ENCODE peak calls at places on chromosome X, in nine cellular contexts. J is fibroblast of lung; O is suprapubic skin; Q is AG04450; S is uterus; I is CD8-positive, alpha-beta T cell; R is A673; E is DND-41; D is neural progenitor cell. K is an unnamed sample.

GRCh38 chrX:445727-446126 is 59.0 kb upstream of the PPP2R3B start:
- DNase-seq in J (no peak), D (no peak), R (no peak), I (no peak), E (no peak), S (no peak), Q (no peak), O (no peak), K (no peak)

GRCh38 chrX:19739683-19740082 is 147.7 kb downstream of the SH3KBP1 start:
- DNase-seq in S (peak), D (peak), Q (peak), J (peak), E (peak), R (peak), O (no peak), I (peak), K (peak)

GRCh38 chrX:115491766-115492165 is 69.2 kb upstream of the PLS3 start:
- DNase-seq in D (no peak), O (no peak), I (no peak), S (no peak), R (no peak), E (no peak), Q (no peak), J (no peak), K (no peak)

GRCh38 chrX:110142096-110142495 is 139.2 kb downstream of the TMEM164 start:
- DNase-seq in J (no peak), O (no peak), R (no peak), Q (no peak), E (no peak), I (no peak), D (no peak), S (no peak), K (no peak)

GRCh38 chrX:72306851-72307645 is 1.3 kb upstream of the CITED1 start:
- DNase-seq in D (peak), R (peak), E (no peak), O (peak), J (peak), Q (peak), I (no peak), S (peak), K (no peak)

GRCh38 chrX:40780123-40780522 is 44.8 kb upstream of the MED14 start:
- DNase-seq in O (no peak), E (no peak), S (no peak), I (no peak), D (no peak), R (no peak), J (no peak), Q (no peak), K (no peak)

GRCh38 chrX:1537031-1537715 is at the start of gene P2RY8:
- DNase-seq in D (no peak), J (no peak), I (peak), Q (no peak), E (peak), O (peak), R (peak), S (peak), K (peak)

GRCh38 chrX:106356580-106356979 is 188.5 kb downstream of the PWWP3B start:
- DNase-seq in R (no peak), I (no peak), S (no peak), E (no peak), J (no peak), D (no peak), Q (no peak), O (no peak), K (no peak)

GRCh38 chrX:153723351-153724251 is 586 bp downstream of the BCAP31 start:
- DNase-seq in S (peak), R (peak), I (peak), J (peak), O (no peak), D (peak), E (peak), Q (no peak), K (no peak)

GRCh38 chrX:11464836-11465458 is 171.7 kb downstream of the AMELX start:
- DNase-seq in Q (no peak), E (no peak), J (no peak), R (no peak), S (no peak), O (no peak), D (no peak), I (no peak), K (no peak)

GRCh38 chrX:14528629-14529287 is 578 bp upstream of the GLRA2 start:
- DNase-seq in D (peak), I (peak), Q (no peak), R (peak), E (peak), S (peak), O (peak), J (no peak), K (peak)

GRCh38 chrX:20452487-20452886 is 185.8 kb upstream of the RPS6KA3 start:
- DNase-seq in J (no peak), E (no peak), O (no peak), D (no peak), I (no peak), R (no peak), Q (no peak), S (no peak), K (no peak)

GRCh38 chrX:10620121-10620699 is at the start of gene MID1:
- DNase-seq in O (peak), J (peak), I (no peak), Q (no peak), E (no peak), D (peak), R (peak), S (peak), K (no peak)

GRCh38 chrX:115264009-115264408 is 25.5 kb upstream of the LUZP4 start:
- DNase-seq in S (no peak), I (no peak), O (no peak), E (no peak), D (no peak), Q (no peak), J (no peak), R (no peak), K (no peak)

GRCh38 chrX:106415276-106415895 is 196.4 kb upstream of the RADX start:
- DNase-seq in J (peak), Q (no peak), S (no peak), E (no peak), I (no peak), O (no peak), D (peak), R (peak), K (no peak)

GRCh38 chrX:40005290-40006011 is 92.3 kb downstream of the BCOR start:
- DNase-seq in E (no peak), J (no peak), O (no peak), S (peak), D (peak), I (no peak), R (no peak), Q (no peak), K (no peak)

GRCh38 chrX:12999422-12999821 is 24.5 kb downstream of the TMSB4X start:
- DNase-seq in O (no peak), S (no peak), R (peak), Q (no peak), J (peak), D (no peak), I (no peak), E (peak), K (no peak)

GRCh38 chrX:21655901-21656586 is 2.1 kb downstream of the KLHL34 start:
- DNase-seq in R (no peak), J (no peak), D (no peak), E (no peak), I (no peak), O (no peak), S (no peak), Q (no peak), K (no peak)

GRCh38 chrX:150766351-150767044 is 73.3 kb downstream of the MTMR1 start:
- DNase-seq in S (no peak), O (no peak), J (no peak), D (no peak), I (no peak), R (no peak), E (no peak), Q (no peak), K (no peak)
- TF ChIP-seq CTCF in S (no peak), O (no peak), J (no peak), D (peak), I (no peak), R (peak), E (peak), Q (no peak), K (peak)

GRCh38 chrX:47177079-47177478 is 16.6 kb upstream of the UBA1 start:
- DNase-seq in Q (no peak), O (peak), R (no peak), J (no peak), E (no peak), S (no peak), D (no peak), I (no peak), K (no peak)
- H3K4me3 ChIP-seq in Q (no peak), O (no peak), R (no peak), J (no peak), E (no peak), S (no peak), D (no peak), I (no peak), K (no peak)

GRCh38 chrX:43333543-43333942 is 322.6 kb upstream of the MAOA start:
- DNase-seq in S (no peak), R (peak), Q (no peak), I (no peak), D (no peak), O (no peak), J (no peak), E (no peak), K (no peak)
- TF ChIP-seq CTCF in S (no peak), R (peak), Q (no peak), I (no peak), D (peak), O (no peak), J (no peak), E (peak), K (no peak)

DNA sequence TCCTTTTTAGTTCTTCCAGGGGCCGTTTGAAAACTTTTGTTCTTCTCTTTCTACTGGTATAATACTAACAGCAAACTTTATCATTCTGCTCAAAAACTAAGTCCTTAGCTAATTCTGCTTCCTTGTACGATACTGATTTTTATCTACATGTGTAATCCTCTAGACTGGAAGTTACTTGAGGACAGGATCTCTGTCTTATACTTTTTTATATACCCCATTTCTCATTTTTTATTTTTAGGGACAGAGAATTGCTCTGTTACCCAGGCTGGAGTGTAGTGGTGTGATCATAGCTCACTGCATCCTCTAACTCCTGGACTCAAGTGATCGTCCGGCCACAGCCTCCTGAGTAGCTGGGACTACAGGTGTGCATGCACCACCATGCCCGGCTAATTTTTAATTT is 2.2 kb downstream of the COX7B start:
- DNase-seq in O (no peak), E (no peak), Q (no peak), J (no peak), R (no peak), D (no peak), I (no peak), S (no peak), K (no peak)
- H3K4me3 ChIP-seq in O (no peak), E (peak), Q (no peak), J (no peak), R (no peak), D (peak), I (no peak), S (no peak), K (peak)

GRCh38 chrX:132504417-132504816 is 15.6 kb upstream of the MBNL3 start:
- DNase-seq in R (no peak), E (no peak), J (no peak), D (no peak), Q (no peak), I (no peak), S (no peak), O (no peak), K (no peak)
- TF ChIP-seq CTCF in R (no peak), E (no peak), J (no peak), D (no peak), Q (no peak), I (no peak), S (no peak), O (no peak), K (no peak)

GRCh38 chrX:133544778-133545177 is 129.5 kb upstream of the GPC4 start:
- DNase-seq in Q (no peak), S (no peak), R (no peak), E (no peak), D (no peak), J (no peak), O (no peak), I (no peak), K (no peak)

GRCh38 chrX:133542476-133542875 is 127.2 kb upstream of the GPC4 start:
- DNase-seq in J (no peak), D (no peak), E (no peak), S (no peak), R (no peak), I (no peak), Q (no peak), O (no peak), K (no peak)

GRCh38 chrX:133546441-133546840 is 131.2 kb upstream of the GPC4 start:
- DNase-seq in J (no peak), I (no peak), S (no peak), E (no peak), Q (no peak), O (no peak), D (no peak), R (no peak), K (no peak)

GRCh38 chrX:133543654-133544053 is 128.4 kb upstream of the GPC4 start:
- DNase-seq in S (no peak), O (no peak), I (no peak), Q (no peak), J (no peak), R (no peak), E (no peak), D (no peak), K (no peak)

DNA sequence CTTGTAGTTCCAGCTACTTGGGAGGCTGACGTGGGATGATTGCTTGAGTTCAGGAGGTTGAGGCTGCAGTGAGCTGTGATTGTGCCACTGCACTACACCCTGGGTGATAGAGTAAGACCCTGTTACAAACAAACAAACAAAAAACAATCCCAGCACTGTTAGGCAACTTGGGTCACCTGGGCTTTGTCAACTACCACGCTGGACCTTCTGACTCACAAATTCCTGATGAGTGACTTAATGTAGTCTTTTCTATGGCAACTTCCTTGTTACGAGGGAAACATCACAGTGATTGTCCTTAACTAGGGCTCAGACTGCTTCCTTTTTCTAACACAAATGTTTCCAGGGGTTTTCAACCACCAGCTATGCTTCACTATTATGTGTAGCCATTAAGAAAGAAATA is 128.8 kb upstream of the GPC4 start:
- DNase-seq in I (no peak), D (no peak), S (peak), J (peak), O (no peak), R (no peak), E (no peak), Q (no peak), K (no peak)
- H3K4me3 ChIP-seq in I (no peak), D (no peak), S (no peak), J (no peak), O (no peak), R (no peak), E (no peak), Q (no peak), K (no peak)

GRCh38 chrX:119694601-119695534 is 1.9 kb upstream of the SEPTIN6 start:
- DNase-seq in S (no peak), R (peak), D (peak), O (no peak), Q (no peak), E (no peak), I (no peak), J (no peak), K (no peak)
- TF ChIP-seq CTCF in S (no peak), R (no peak), D (no peak), O (no peak), Q (no peak), E (peak), I (no peak), J (no peak), K (no peak)

DNA sequence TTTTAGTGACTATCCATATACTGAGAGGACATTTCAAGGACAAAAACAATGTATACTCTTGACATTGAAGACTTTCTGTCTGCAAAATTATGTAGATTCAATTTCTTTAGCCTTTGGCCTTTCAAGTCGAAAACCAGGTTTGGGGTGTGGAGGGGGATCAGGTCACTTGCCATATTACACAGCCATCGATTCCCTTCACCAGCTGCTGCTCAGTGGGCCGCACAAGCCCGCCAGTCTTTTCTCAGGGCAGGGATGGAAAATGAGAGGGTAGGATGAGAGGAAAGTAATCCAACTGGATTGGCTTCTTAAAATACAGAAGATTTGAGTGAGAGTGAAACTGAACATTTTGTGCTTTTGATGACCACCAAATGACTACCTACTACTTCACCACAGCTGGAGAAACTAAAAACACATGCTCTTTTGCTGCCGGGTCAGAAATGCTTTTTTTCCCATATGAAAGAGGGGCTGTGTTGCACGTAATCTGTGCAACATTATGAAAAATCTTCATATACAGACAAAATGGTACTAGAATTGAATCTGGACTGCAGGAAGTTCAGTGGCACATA is 51.4 kb downstream of the FHL1 start:
- DNase-seq in S (no peak), R (no peak), D (no peak), O (no peak), E (no peak), I (no peak), Q (no peak), J (no peak), K (no peak)
- H3K4me3 ChIP-seq in S (peak), R (no peak), D (no peak), O (no peak), E (no peak), I (no peak), Q (no peak), J (no peak), K (peak)

DNA sequence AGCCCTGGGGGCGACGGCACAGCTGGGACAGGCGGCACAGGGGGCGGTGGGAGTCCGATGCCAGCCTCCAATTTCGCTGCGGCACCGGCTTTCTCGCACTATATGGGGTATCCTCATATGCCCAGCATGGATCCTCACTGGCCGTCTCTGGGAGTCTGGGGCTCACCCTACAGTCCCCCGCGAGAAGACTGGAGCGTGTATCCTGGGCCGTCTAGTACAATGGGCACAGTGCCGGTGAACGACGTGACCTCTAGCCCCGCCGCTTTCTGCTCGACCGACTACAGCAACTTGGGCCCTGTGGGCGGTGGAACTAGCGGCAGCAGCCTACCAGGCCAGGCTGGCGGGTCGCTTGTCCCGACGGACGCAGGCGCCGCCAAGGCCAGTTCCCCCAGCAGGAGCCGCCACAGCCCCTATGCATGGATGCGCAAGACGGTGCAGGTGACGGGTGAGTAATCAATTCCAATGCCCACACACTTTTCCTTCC is 500 bp downstream of the CDX4 start:
- DNase-seq in Q (no peak), J (no peak), E (no peak), I (no peak), S (no peak), D (peak), O (no peak), R (no peak), K (no peak)
- TF ChIP-seq CTCF in Q (no peak), J (no peak), E (no peak), I (no peak), S (no peak), D (no peak), O (no peak), R (no peak), K (no peak)

GRCh38 chrX:70455366-70456202 is 10.9 kb downstream of the DLG3 start:
- DNase-seq in S (no peak), R (no peak), J (no peak), E (no peak), Q (no peak), O (no peak), I (no peak), D (peak), K (no peak)

GRCh38 chrX:70453024-70453618 is 8.5 kb downstream of the DLG3 start:
- DNase-seq in O (no peak), S (no peak), D (no peak), Q (no peak), R (no peak), I (no peak), E (no peak), J (no peak), K (no peak)

GRCh38 chrX:70449457-70449966 is 4.9 kb downstream of the DLG3 start:
- DNase-seq in I (no peak), Q (no peak), R (no peak), J (no peak), S (no peak), D (no peak), E (no peak), O (no peak), K (no peak)

GRCh38 chrX:70454441-70455365 is 10.1 kb downstream of the DLG3 start:
- DNase-seq in I (peak), D (peak), S (peak), O (no peak), J (peak), E (peak), R (peak), Q (no peak), K (no peak)

GRCh38 chrX:70452143-70452733 is 7.6 kb downstream of the DLG3 start:
- DNase-seq in D (peak), O (no peak), I (peak), Q (no peak), J (peak), S (peak), R (peak), E (no peak), K (no peak)
- H3K4me3 ChIP-seq in D (peak), O (peak), I (peak), Q (peak), J (peak), S (peak), R (peak), E (no peak), K (peak)